ENCODE peak calls at places on chromosomes 5 and 9, in eight cellular contexts. O is lower lobe of right lung; S is adrenal gland; N is CD8-positive, alpha-beta T cell; I is choroid plexus epithelial cell; Q is coronary artery; T is colonic mucosa; D is cardiac fibroblast. B is an unnamed sample.

GRCh38 chr9:129174102-129174723 is 3.8 kb downstream of the IER5L start:
- DNase-seq in S (peak; percentile 95), O (peak; percentile 93), D (peak; percentile 96), I (peak; percentile 96), T (peak; percentile 95), N (peak; percentile 83), Q (peak; percentile 94), B (peak; percentile 85)

GRCh38 chr9:15401266-15401665 is 21.4 kb upstream of the SNAPC3 start:
- DNase-seq in S (no peak), T (no peak), N (no peak), I (peak; percentile 57), D (peak; percentile 82), O (no peak), Q (no peak), B (no peak)

GRCh38 chr5:78811121-78811832 is 162.7 kb upstream of the LHFPL2 start:
- DNase-seq in Q (no peak), D (no peak), O (no peak), S (no peak), I (no peak), T (no peak), N (no peak), B (no peak)

GRCh38 chr5:82723168-82723567 is 354.0 kb downstream of the TMEM167A start:
- DNase-seq in N (no peak), I (no peak), D (no peak), O (no peak), S (no peak), T (no peak), Q (no peak), B (no peak)

GRCh38 chr5:105506692-105507277 is 1944.2 kb upstream of the NUDT12 start:
- DNase-seq in N (no peak), Q (no peak), I (peak; percentile 64), D (peak; percentile 50), O (no peak), S (no peak), T (no peak), B (no peak)

GRCh38 chr5:140568664-140569063 is 4.0 kb downstream of the SLC35A4 start:
- DNase-seq in Q (no peak), S (no peak), T (no peak), I (no peak), N (no peak), D (no peak), O (no peak), B (no peak)

GRCh38 chr9:77764894-77765780 is 117.0 kb upstream of the GNA14 start:
- DNase-seq in N (no peak), O (no peak), T (no peak), I (peak; percentile 88), D (peak; percentile 85), S (no peak), Q (no peak), B (peak; percentile 53)

GRCh38 chr5:159051431-159052281 is 48.1 kb downstream of the EBF1 start:
- DNase-seq in S (peak; percentile 47), N (no peak), T (peak; percentile 24), I (peak; percentile 51), O (peak; percentile 57), Q (no peak), D (peak; percentile 62), B (no peak)

GRCh38 chr9:37187713-37188439 is 67.5 kb downstream of the ZCCHC7 start:
- DNase-seq in Q (no peak), N (no peak), S (no peak), O (no peak), I (peak; percentile 45), D (peak; percentile 64), T (no peak), B (peak; percentile 40)

GRCh38 chr9:12916037-12916436 is 141.2 kb downstream of the LURAP1L start:
- DNase-seq in T (no peak), I (peak; percentile 70), N (no peak), D (peak; percentile 53), S (no peak), Q (no peak), O (no peak), B (no peak)

GRCh38 chr9:35609001-35609819 is 4.1 kb downstream of the TESK1 start:
- DNase-seq in S (no peak), D (no peak), O (no peak), I (no peak), T (no peak), Q (peak; percentile 73), N (no peak), B (no peak)

DNA sequence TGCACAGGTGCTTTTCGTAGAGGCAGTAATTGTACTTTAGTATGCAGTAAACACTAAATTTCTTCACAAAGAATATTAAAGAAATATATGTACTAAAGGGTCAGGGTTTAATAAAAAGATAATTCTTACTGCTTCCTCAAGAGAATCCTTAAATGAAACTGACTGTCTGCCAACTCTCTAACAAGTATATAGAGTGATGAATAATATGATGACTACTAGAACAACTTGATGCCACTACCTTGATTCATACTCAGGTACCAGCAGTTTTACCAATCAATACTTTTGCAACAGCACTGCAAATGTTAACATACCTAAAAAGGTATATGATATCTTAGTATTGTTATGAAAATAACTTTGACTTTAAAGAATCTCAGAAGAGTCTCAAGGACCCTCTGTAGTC is 3.8 kb downstream of the YIPF5 start:
- DNase-seq in N (no peak), O (no peak), I (no peak), S (no peak), D (no peak), Q (no peak), T (no peak), B (no peak)
- TF ChIP-seq CTCF in N (no peak), O (no peak), I (no peak), S (no peak), D (no peak), Q (no peak), T (no peak), B (no peak)

DNA sequence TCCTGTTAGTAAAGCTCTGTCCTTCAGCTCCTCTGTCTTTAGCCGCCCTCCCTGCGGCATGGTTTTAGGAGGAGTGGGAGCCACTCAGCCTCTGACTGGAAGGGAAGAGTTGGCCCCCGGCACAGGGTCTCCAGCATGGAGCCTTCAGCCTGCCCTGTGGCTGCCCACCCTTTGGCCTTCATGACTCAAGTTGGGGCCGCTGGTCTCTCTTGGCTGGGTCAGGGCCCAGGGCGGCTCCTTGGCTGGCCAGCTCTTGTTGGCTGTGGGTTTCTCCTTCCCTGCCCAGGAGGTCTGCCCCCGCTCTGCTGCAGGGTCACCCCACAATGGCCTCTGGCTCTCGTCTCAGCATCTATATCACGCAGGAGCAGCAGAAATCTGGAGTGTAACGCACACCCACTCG is 25.7 kb downstream of the FGF1 start:
- DNase-seq in S (no peak), N (no peak), Q (peak; percentile 71), I (no peak), D (no peak), T (no peak), O (no peak), B (no peak)
- TF ChIP-seq CTCF in S (no peak), N (no peak), Q (no peak), I (no peak), D (no peak), T (no peak), O (no peak), B (no peak)

GRCh38 chr9:136439550-136440408 is at the start of gene INPP5E:
- DNase-seq in Q (peak; percentile 77), I (peak; percentile 69), S (peak; percentile 73), N (peak; percentile 82), T (peak; percentile 75), O (peak; percentile 80), D (peak; percentile 70), B (peak; percentile 36)
- TF ChIP-seq CTCF in Q (peak; percentile 72), I (peak; percentile 48), S (peak; percentile 57), N (peak; percentile 60), T (peak; percentile 46), O (peak; percentile 63), D (peak; percentile 33), B (peak; percentile 76)

GRCh38 chr5:51960617-51961115 is 577.4 kb downstream of the ISL1 start:
- DNase-seq in Q (no peak), S (no peak), D (peak; percentile 0), O (no peak), T (no peak), I (peak; percentile 1), N (no peak), B (peak; percentile 39)
- TF ChIP-seq CTCF in Q (no peak), S (peak; percentile 58), D (no peak), O (peak; percentile 13), T (peak; percentile 27), I (no peak), N (no peak), B (peak; percentile 75)

B was measured in HFFc6.